ENCODE peak calls at places on chromosomes 3 and 15, in four cellular contexts. One of them, this sample, is unnamed.

GRCh38 chr3:124620600-124621063 is 109.6 kb upstream of the UMPS start:
- DNase-seq in heart left ventricle: peak
- DNase-seq in astrocyte of the spinal cord: no peak
- DNase-seq in psoas muscle: no peak
- DNase-seq in this sample: peak

GRCh38 chr3:128095222-128095703 is 28.3 kb downstream of the RUVBL1 start:
- DNase-seq in heart left ventricle: peak
- DNase-seq in astrocyte of the spinal cord: peak
- DNase-seq in psoas muscle: peak
- DNase-seq in this sample: peak

GRCh38 chr3:20080956-20081554 is 40.8 kb downstream of the KAT2B start:
- DNase-seq in heart left ventricle: peak
- DNase-seq in astrocyte of the spinal cord: no peak
- DNase-seq in psoas muscle: peak
- DNase-seq in this sample: peak

GRCh38 chr3:134932035-134932434 is 137.0 kb downstream of the EPHB1 start:
- DNase-seq in heart left ventricle: no peak
- DNase-seq in astrocyte of the spinal cord: no peak
- DNase-seq in psoas muscle: no peak
- DNase-seq in this sample: no peak

GRCh38 chr3:158765518-158766205 is 33.4 kb upstream of the RARRES1 start:
- DNase-seq in heart left ventricle: no peak
- DNase-seq in astrocyte of the spinal cord: peak
- DNase-seq in psoas muscle: no peak
- DNase-seq in this sample: no peak

GRCh38 chr15:34078900-34079299 is 22.8 kb downstream of the EMC7 start:
- DNase-seq in heart left ventricle: no peak
- DNase-seq in astrocyte of the spinal cord: no peak
- DNase-seq in psoas muscle: no peak
- DNase-seq in this sample: no peak

GRCh38 chr15:89494941-89495637 is 1.3 kb downstream of the RHCG start:
- DNase-seq in heart left ventricle: no peak
- DNase-seq in astrocyte of the spinal cord: no peak
- DNase-seq in psoas muscle: no peak
- DNase-seq in this sample: peak

GRCh38 chr15:37086521-37086920 is 13.8 kb downstream of the MEIS2 start:
- DNase-seq in heart left ventricle: no peak
- DNase-seq in astrocyte of the spinal cord: no peak
- DNase-seq in psoas muscle: no peak
- DNase-seq in this sample: no peak

GRCh38 chr3:46615976-46616375 is 3.7 kb downstream of the FAM240A start:
- DNase-seq in heart left ventricle: no peak
- DNase-seq in astrocyte of the spinal cord: no peak
- DNase-seq in psoas muscle: no peak
- DNase-seq in this sample: no peak

GRCh38 chr3:184334470-184335158 is 2.8 kb upstream of the FAM131A start:
- DNase-seq in heart left ventricle: no peak
- DNase-seq in astrocyte of the spinal cord: peak
- DNase-seq in psoas muscle: peak
- DNase-seq in this sample: no peak

GRCh38 chr3:99108508-99108907 is 207.0 kb upstream of the DCBLD2 start:
- DNase-seq in heart left ventricle: no peak
- DNase-seq in astrocyte of the spinal cord: peak
- DNase-seq in psoas muscle: no peak
- DNase-seq in this sample: no peak

GRCh38 chr3:155382396-155383042 is 89.0 kb upstream of the STRIT1 start:
- DNase-seq in heart left ventricle: peak
- DNase-seq in astrocyte of the spinal cord: peak
- DNase-seq in psoas muscle: peak
- DNase-seq in this sample: peak

GRCh38 chr3:134483195-134483890 is 2.4 kb downstream of the ANAPC13 start:
- DNase-seq in heart left ventricle: no peak
- DNase-seq in astrocyte of the spinal cord: peak
- DNase-seq in psoas muscle: no peak
- DNase-seq in this sample: no peak

GRCh38 chr3:39088456-39088855 is 19.0 kb downstream of the GORASP1 start:
- DNase-seq in heart left ventricle: no peak
- DNase-seq in astrocyte of the spinal cord: no peak
- DNase-seq in psoas muscle: no peak
- DNase-seq in this sample: no peak

GRCh38 chr15:92831459-92832229 is 68.5 kb upstream of the CHD2 start:
- DNase-seq in heart left ventricle: peak
- DNase-seq in astrocyte of the spinal cord: peak
- DNase-seq in psoas muscle: peak
- DNase-seq in this sample: peak
- H3K4me3 ChIP-seq in heart left ventricle: peak
- H3K4me3 ChIP-seq in astrocyte of the spinal cord: no peak
- H3K4me3 ChIP-seq in psoas muscle: peak
- H3K4me3 ChIP-seq in this sample: peak

DNA sequence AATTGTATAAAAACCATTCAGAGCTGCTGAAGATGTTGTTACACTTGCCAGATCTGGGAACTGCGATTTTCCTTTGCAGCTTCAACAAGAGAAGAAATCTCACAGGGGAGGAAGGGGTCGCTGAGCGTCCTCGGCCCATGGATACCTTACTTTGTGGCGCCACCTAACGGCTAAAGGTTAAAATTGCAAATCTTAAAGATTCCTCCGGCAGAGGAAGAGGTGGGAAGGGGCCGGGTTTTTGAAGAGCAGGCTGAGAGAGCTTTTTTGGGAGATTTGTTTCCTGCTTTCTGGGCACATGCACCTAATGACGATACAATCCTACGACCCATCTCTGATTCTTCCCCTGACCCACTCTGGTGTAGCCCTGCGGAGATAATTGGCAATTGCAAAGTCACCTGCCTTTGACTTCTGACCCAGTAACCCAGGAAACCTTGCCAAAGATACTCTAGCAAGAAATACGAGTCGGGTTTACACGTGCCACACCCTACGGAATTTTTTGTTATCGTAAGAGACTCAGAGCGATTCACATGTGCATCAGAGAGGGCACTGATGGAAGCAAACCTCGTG is 55.4 kb upstream of the CHRNA7 start:
- DNase-seq in heart left ventricle: no peak
- DNase-seq in astrocyte of the spinal cord: peak
- DNase-seq in psoas muscle: no peak
- DNase-seq in this sample: peak
- TF ChIP-seq CTCF in heart left ventricle: peak
- TF ChIP-seq CTCF in astrocyte of the spinal cord: peak
- TF ChIP-seq CTCF in psoas muscle: peak
- TF ChIP-seq CTCF in this sample: peak

DNA sequence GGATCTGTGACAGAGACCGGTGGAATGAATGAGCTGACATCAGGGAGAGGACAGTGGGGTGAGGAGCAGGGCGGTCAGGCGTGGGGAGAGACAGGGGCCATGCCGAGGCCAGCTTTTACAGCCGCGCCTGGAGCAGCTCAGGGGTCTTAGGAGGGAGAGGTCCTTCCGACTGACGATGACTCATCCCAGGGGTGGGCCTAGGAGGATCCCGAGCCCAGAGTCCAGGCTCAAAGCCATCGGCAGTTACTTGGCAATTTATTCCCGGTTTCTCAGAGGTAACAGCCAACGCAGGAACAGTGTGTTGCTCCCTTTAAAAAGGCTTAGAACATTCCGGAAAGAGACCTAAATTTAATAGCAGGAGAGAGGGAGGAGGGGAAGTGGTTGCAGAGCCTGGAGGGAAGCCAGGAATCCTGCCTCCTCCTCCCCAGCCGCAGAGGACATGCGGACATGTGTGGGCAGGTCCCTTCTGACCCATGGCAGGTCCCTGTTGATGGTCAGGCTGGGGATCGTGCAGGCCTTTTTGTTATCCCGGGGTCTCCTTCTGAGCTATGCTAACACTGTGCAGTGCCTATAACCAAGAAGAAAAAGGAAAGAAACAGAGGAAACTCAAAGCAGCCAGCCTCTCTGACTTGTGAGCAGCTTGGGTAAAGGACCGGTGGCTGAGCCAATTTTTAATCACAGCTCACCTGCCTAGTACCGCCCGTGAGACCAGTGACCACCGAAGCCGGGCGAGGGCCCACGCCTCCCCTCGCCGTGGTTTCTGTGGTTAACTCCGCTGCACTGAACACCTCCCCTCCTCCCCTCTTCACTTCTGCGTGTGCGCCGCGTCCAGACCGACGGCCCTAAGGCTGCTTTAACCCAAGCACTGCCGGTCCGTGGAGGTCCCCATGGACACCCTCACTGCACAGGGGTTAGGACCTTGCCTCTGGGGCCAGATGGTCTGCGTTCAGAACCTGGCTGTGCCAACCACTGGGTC is 392.4 kb upstream of the PROK2 start:
- DNase-seq in heart left ventricle: peak
- DNase-seq in astrocyte of the spinal cord: peak
- DNase-seq in psoas muscle: peak
- DNase-seq in this sample: peak
- H3K4me3 ChIP-seq in heart left ventricle: no peak
- H3K4me3 ChIP-seq in astrocyte of the spinal cord: no peak
- H3K4me3 ChIP-seq in psoas muscle: peak
- H3K4me3 ChIP-seq in this sample: no peak

DNA sequence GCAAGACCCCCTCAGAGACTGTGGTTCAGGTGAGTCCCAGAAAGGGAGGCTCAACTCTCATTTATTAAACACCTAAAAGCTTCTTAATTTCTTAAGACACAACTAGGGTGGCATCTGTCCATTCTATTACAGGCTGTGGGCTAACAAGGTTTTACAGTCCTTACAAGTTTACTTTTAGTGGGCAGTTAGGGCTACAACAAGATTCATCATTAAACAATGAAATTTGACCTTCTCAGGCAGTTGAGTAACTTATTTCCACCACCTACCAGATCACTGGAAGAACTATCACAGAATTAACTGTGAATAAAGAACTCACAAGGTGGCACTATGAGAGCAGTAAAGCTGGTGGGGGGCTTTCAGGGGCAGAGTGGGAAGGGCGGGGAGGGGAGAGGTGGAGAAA is 132.6 kb downstream of the PLD1 start:
- DNase-seq in heart left ventricle: no peak
- DNase-seq in astrocyte of the spinal cord: no peak
- DNase-seq in psoas muscle: no peak
- DNase-seq in this sample: no peak
- TF ChIP-seq CTCF in heart left ventricle: no peak
- TF ChIP-seq CTCF in astrocyte of the spinal cord: no peak
- TF ChIP-seq CTCF in psoas muscle: no peak
- TF ChIP-seq CTCF in this sample: no peak

GRCh38 chr3:31103623-31104180 is 209.2 kb upstream of the GADL1 start:
- DNase-seq in heart left ventricle: no peak
- DNase-seq in astrocyte of the spinal cord: no peak
- DNase-seq in psoas muscle: no peak
- DNase-seq in this sample: no peak

GRCh38 chr3:31106204-31106603 is 211.7 kb upstream of the GADL1 start:
- DNase-seq in heart left ventricle: no peak
- DNase-seq in astrocyte of the spinal cord: peak
- DNase-seq in psoas muscle: peak
- DNase-seq in this sample: peak

GRCh38 chr3:31106912-31107311 is 212.5 kb upstream of the GADL1 start:
- DNase-seq in heart left ventricle: no peak
- DNase-seq in astrocyte of the spinal cord: peak
- DNase-seq in psoas muscle: no peak
- DNase-seq in this sample: no peak

GRCh38 chr3:31105011-31105410 is 210.6 kb upstream of the GADL1 start:
- DNase-seq in heart left ventricle: no peak
- DNase-seq in astrocyte of the spinal cord: no peak
- DNase-seq in psoas muscle: no peak
- DNase-seq in this sample: no peak

GRCh38 chr3:31105438-31106077 is 211.1 kb upstream of the GADL1 start:
- DNase-seq in heart left ventricle: no peak
- DNase-seq in astrocyte of the spinal cord: peak
- DNase-seq in psoas muscle: no peak
- DNase-seq in this sample: no peak
- H3K4me3 ChIP-seq in heart left ventricle: no peak
- H3K4me3 ChIP-seq in astrocyte of the spinal cord: no peak
- H3K4me3 ChIP-seq in psoas muscle: no peak
- H3K4me3 ChIP-seq in this sample: no peak

GRCh38 chr3:180808823-180809575 is 103.5 kb upstream of the FXR1 start:
- DNase-seq in heart left ventricle: no peak
- DNase-seq in astrocyte of the spinal cord: no peak
- DNase-seq in psoas muscle: no peak
- DNase-seq in this sample: no peak

GRCh38 chr3:180802837-180803236 is 109.6 kb upstream of the FXR1 start:
- DNase-seq in heart left ventricle: no peak
- DNase-seq in astrocyte of the spinal cord: peak
- DNase-seq in psoas muscle: no peak
- DNase-seq in this sample: peak

DNA sequence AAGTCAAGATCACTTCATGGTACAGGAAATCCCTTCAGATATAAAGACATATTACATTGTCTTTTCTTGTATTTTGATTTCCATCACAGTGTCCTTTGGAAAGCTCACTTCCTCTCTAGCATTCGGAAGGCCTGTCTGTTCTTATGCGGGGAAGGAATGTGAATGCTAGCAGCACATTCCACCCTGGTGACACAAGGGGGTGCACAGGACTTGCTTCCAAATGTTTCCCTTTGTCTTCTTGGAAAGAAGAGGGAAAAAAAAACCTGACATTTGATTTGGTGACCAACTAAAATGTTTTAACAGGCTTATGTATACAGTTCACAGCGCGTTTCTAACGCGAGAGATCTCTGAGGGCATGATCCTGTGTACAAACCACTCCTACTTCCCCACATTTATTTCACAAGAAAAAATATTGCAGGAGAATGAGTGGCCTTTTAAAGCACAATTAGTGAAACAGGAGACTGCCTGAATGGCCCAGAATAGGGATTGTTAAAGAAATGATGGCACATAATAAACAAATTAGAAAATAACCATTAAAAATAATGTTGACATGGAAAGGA is 107.5 kb upstream of the FXR1 start:
- DNase-seq in heart left ventricle: no peak
- DNase-seq in astrocyte of the spinal cord: peak
- DNase-seq in psoas muscle: no peak
- DNase-seq in this sample: no peak
- TF ChIP-seq CTCF in heart left ventricle: peak
- TF ChIP-seq CTCF in astrocyte of the spinal cord: peak
- TF ChIP-seq CTCF in psoas muscle: peak
- TF ChIP-seq CTCF in this sample: no peak

DNA sequence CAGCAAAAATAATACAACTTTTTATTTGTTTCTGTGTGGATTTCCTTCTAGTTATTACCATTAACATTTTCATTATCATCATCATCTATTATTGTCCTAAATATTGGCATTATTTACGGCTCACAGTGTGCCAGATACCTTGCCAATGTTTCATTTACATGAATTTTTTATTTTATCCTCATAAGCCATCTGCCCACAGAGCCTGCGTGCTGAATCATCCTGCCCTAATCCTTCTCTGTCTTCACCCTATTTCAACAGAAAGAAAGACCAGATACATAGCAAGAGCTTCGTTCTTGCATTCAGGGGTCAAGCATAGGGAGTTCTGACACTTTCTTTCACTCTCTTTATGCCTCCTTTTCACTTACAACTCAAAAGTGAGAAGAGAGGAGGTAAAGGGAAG is 82.0 kb downstream of the KCNMB2 start:
- DNase-seq in heart left ventricle: no peak
- DNase-seq in astrocyte of the spinal cord: no peak
- DNase-seq in psoas muscle: no peak
- DNase-seq in this sample: peak
- H3K4me3 ChIP-seq in heart left ventricle: no peak
- H3K4me3 ChIP-seq in astrocyte of the spinal cord: no peak
- H3K4me3 ChIP-seq in psoas muscle: peak
- H3K4me3 ChIP-seq in this sample: no peak